ENCODE peak calls at places on chromosomes 3 and 15, in six cellular contexts. A is right cardiac atrium; O is HT-29; L is progenitor cell of endocrine pancreas; D is activated CD4-positive, alpha-beta T cell treated with anti-CD3 and anti-CD28 coated beads, Interleukin-2, amount 10 ng/mL, durations not matched to agents 7 days and 5 days; K is EH. R is an unnamed sample.

GRCh38 chr15:82178061-82178460 is 84.5 kb downstream of the EFL1 start:
- DNase-seq in A (no peak), O (no peak), L (no peak), D (no peak), K (peak; percentile 88), R (no peak)

GRCh38 chr3:111577798-111578685 is 17.1 kb downstream of the ZBED2 start:
- DNase-seq in A (no peak), O (peak; percentile 83), L (no peak), D (no peak), K (peak; percentile 88), R (no peak)

GRCh38 chr15:88623061-88623460 is 1.9 kb downstream of the AEN start:
- DNase-seq in A (no peak), O (no peak), L (no peak), D (no peak), K (peak; percentile 88), R (no peak)

GRCh38 chr15:48573780-48574179 is 71.7 kb downstream of the FBN1 start:
- DNase-seq in A (no peak), O (no peak), L (no peak), D (no peak), K (no peak), R (no peak)

GRCh38 chr15:25249236-25250010 is 189.4 kb downstream of the UBE3A start:
- DNase-seq in A (peak; percentile 16), O (no peak), L (no peak), D (no peak), K (no peak), R (no peak)

GRCh38 chr15:99970891-99971330 is 237.7 kb upstream of the LYSMD4 start:
- DNase-seq in A (no peak), O (no peak), L (no peak), D (no peak), K (no peak), R (no peak)

GRCh38 chr3:9888540-9888939 is 1.9 kb upstream of the JAGN1 start:
- DNase-seq in A (no peak), O (no peak), L (no peak), D (no peak), K (peak; percentile 18), R (no peak)

GRCh38 chr15:89383635-89384604 is 49.3 kb upstream of the POLG start:
- DNase-seq in A (peak; percentile 74), O (peak; percentile 74), L (no peak), D (no peak), K (peak; percentile 32), R (no peak)

GRCh38 chr15:36959746-36960145 is 140.6 kb downstream of the MEIS2 start:
- DNase-seq in A (no peak), O (no peak), L (no peak), D (no peak), K (no peak), R (no peak)

GRCh38 chr3:127700406-127700805 is 27.7 kb downstream of the ABTB1 start:
- DNase-seq in A (peak; percentile 33), O (no peak), L (no peak), D (no peak), K (no peak), R (no peak)

GRCh38 chr3:69828817-69829216 is 89.6 kb downstream of the MITF start:
- DNase-seq in A (no peak), O (no peak), L (no peak), D (no peak), K (no peak), R (no peak)

GRCh38 chr3:196081834-196082470 is at the start of gene TFRC:
- DNase-seq in A (peak; percentile 98), O (peak; percentile 93), L (peak; percentile 86), D (peak; percentile 96), K (peak; percentile 91), R (peak; percentile 70)

GRCh38 chr3:112303811-112304325 is 9.9 kb upstream of the SLC9C1 start:
- DNase-seq in A (no peak), O (no peak), L (no peak), D (peak; percentile 15), K (peak; percentile 33), R (no peak)

GRCh38 chr15:66154581-66154980 is 99.0 kb downstream of the MEGF11 start:
- DNase-seq in A (no peak), O (no peak), L (no peak), D (no peak), K (no peak), R (no peak)

GRCh38 chr3:45537960-45538640 is 56.5 kb upstream of the LIMD1 start:
- DNase-seq in A (no peak), O (no peak), L (no peak), D (no peak), K (peak; percentile 79), R (no peak)

GRCh38 chr3:120145498-120146285 is 51.4 kb upstream of the GSK3B start:
- DNase-seq in A (no peak), O (peak; percentile 61), L (no peak), D (no peak), K (peak; percentile 86), R (no peak)

GRCh38 chr3:54324069-54324468 is 201.7 kb downstream of the CACNA2D3 start:
- DNase-seq in A (no peak), O (no peak), L (no peak), D (no peak), K (no peak), R (no peak)

GRCh38 chr15:50675524-50676144 is 11.0 kb downstream of the TRPM7 start:
- DNase-seq in A (no peak), O (peak; percentile 66), L (no peak), D (peak; percentile 10), K (peak; percentile 52), R (no peak)

GRCh38 chr3:143361589-143361988 is 242.0 kb downstream of the CHST2 start:
- DNase-seq in A (no peak), O (no peak), L (no peak), D (no peak), K (no peak), R (no peak)

GRCh38 chr3:19476298-19476697 is 328.0 kb downstream of the KCNH8 start:
- DNase-seq in A (no peak), O (no peak), L (no peak), D (no peak), K (no peak), R (no peak)

GRCh38 chr3:138347084-138347483 is 1.3 kb upstream of the MRAS start:
- DNase-seq in A (no peak), O (no peak), L (no peak), D (no peak), K (no peak), R (no peak)

GRCh38 chr15:68696532-68697363 is 118.0 kb downstream of the CORO2B start:
- DNase-seq in A (no peak), O (no peak), L (no peak), D (no peak), K (no peak), R (no peak)

GRCh38 chr15:74616020-74616939 is 644 bp downstream of the CLK3 start:
- DNase-seq in A (peak; percentile 92), O (peak; percentile 83), L (no peak), D (peak; percentile 74), K (peak; percentile 77), R (no peak)

R was measured in esophagus squamous epithelium.